ENCODE peak calls at places on chromosome 22, in eight cellular contexts. One of them, this sample, is unnamed.

GRCh38 chr22:40507491-40507890 is 129.0 kb downstream of the MRTFA start:
- DNase-seq in A673: no peak
- DNase-seq in naive thymus-derived CD8-positive, alpha-beta T cell: no peak
- DNase-seq in stimulated activated CD4-positive, alpha-beta T cell treated with anti-CD3 and anti-CD28 coated beads, Interleukin-15, amount 100 ng/mL, for 24 hours: no peak
- DNase-seq in ACHN: no peak
- DNase-seq in NCI-H2029 treated with DMSO at 0.1 percent for 48 hours: no peak
- DNase-seq in ELR: no peak
- DNase-seq in foreskin fibroblast: no peak
- DNase-seq in this sample: no peak

GRCh38 chr22:25896098-25896497 is 154.1 kb downstream of the MYO18B start:
- DNase-seq in A673: no peak
- DNase-seq in naive thymus-derived CD8-positive, alpha-beta T cell: no peak
- DNase-seq in stimulated activated CD4-positive, alpha-beta T cell treated with anti-CD3 and anti-CD28 coated beads, Interleukin-15, amount 100 ng/mL, for 24 hours: no peak
- DNase-seq in ACHN: no peak
- DNase-seq in NCI-H2029 treated with DMSO at 0.1 percent for 48 hours: no peak
- DNase-seq in ELR: peak
- DNase-seq in foreskin fibroblast: no peak
- DNase-seq in this sample: no peak

GRCh38 chr22:50329236-50329635 is 2.4 kb upstream of the DENND6B start:
- DNase-seq in A673: no peak
- DNase-seq in naive thymus-derived CD8-positive, alpha-beta T cell: no peak
- DNase-seq in stimulated activated CD4-positive, alpha-beta T cell treated with anti-CD3 and anti-CD28 coated beads, Interleukin-15, amount 100 ng/mL, for 24 hours: peak
- DNase-seq in ACHN: no peak
- DNase-seq in NCI-H2029 treated with DMSO at 0.1 percent for 48 hours: no peak
- DNase-seq in ELR: peak
- DNase-seq in foreskin fibroblast: peak
- DNase-seq in this sample: peak

GRCh38 chr22:21816787-21817496 is 50.5 kb downstream of the MAPK1 start:
- DNase-seq in A673: peak
- DNase-seq in naive thymus-derived CD8-positive, alpha-beta T cell: peak
- DNase-seq in stimulated activated CD4-positive, alpha-beta T cell treated with anti-CD3 and anti-CD28 coated beads, Interleukin-15, amount 100 ng/mL, for 24 hours: peak
- DNase-seq in ACHN: peak
- DNase-seq in NCI-H2029 treated with DMSO at 0.1 percent for 48 hours: no peak
- DNase-seq in ELR: peak
- DNase-seq in foreskin fibroblast: peak
- DNase-seq in this sample: peak

GRCh38 chr22:27452916-27453315 is 348.6 kb downstream of the MN1 start:
- DNase-seq in A673: no peak
- DNase-seq in naive thymus-derived CD8-positive, alpha-beta T cell: no peak
- DNase-seq in stimulated activated CD4-positive, alpha-beta T cell treated with anti-CD3 and anti-CD28 coated beads, Interleukin-15, amount 100 ng/mL, for 24 hours: no peak
- DNase-seq in ACHN: no peak
- DNase-seq in NCI-H2029 treated with DMSO at 0.1 percent for 48 hours: no peak
- DNase-seq in ELR: no peak
- DNase-seq in foreskin fibroblast: no peak
- DNase-seq in this sample: no peak

GRCh38 chr22:45442120-45442519 is 28.6 kb downstream of the RIBC2 start:
- DNase-seq in A673: no peak
- DNase-seq in naive thymus-derived CD8-positive, alpha-beta T cell: no peak
- DNase-seq in stimulated activated CD4-positive, alpha-beta T cell treated with anti-CD3 and anti-CD28 coated beads, Interleukin-15, amount 100 ng/mL, for 24 hours: no peak
- DNase-seq in ACHN: no peak
- DNase-seq in NCI-H2029 treated with DMSO at 0.1 percent for 48 hours: no peak
- DNase-seq in ELR: no peak
- DNase-seq in foreskin fibroblast: no peak
- DNase-seq in this sample: no peak

GRCh38 chr22:24108073-24108472 is 73.2 kb upstream of the SUSD2 start:
- DNase-seq in A673: no peak
- DNase-seq in naive thymus-derived CD8-positive, alpha-beta T cell: no peak
- DNase-seq in stimulated activated CD4-positive, alpha-beta T cell treated with anti-CD3 and anti-CD28 coated beads, Interleukin-15, amount 100 ng/mL, for 24 hours: no peak
- DNase-seq in ACHN: no peak
- DNase-seq in NCI-H2029 treated with DMSO at 0.1 percent for 48 hours: no peak
- DNase-seq in ELR: no peak
- DNase-seq in foreskin fibroblast: no peak
- DNase-seq in this sample: no peak

GRCh38 chr22:37254867-37255233 is 10.8 kb upstream of the RAC2 start:
- DNase-seq in A673: no peak
- DNase-seq in naive thymus-derived CD8-positive, alpha-beta T cell: no peak
- DNase-seq in stimulated activated CD4-positive, alpha-beta T cell treated with anti-CD3 and anti-CD28 coated beads, Interleukin-15, amount 100 ng/mL, for 24 hours: no peak
- DNase-seq in ACHN: no peak
- DNase-seq in NCI-H2029 treated with DMSO at 0.1 percent for 48 hours: no peak
- DNase-seq in ELR: peak
- DNase-seq in foreskin fibroblast: no peak
- DNase-seq in this sample: no peak

GRCh38 chr22:23553922-23554870 is 25.9 kb downstream of the IGLL1 start:
- DNase-seq in A673: no peak
- DNase-seq in naive thymus-derived CD8-positive, alpha-beta T cell: no peak
- DNase-seq in stimulated activated CD4-positive, alpha-beta T cell treated with anti-CD3 and anti-CD28 coated beads, Interleukin-15, amount 100 ng/mL, for 24 hours: no peak
- DNase-seq in ACHN: no peak
- DNase-seq in NCI-H2029 treated with DMSO at 0.1 percent for 48 hours: no peak
- DNase-seq in ELR: no peak
- DNase-seq in foreskin fibroblast: no peak
- DNase-seq in this sample: no peak

GRCh38 chr22:38623357-38623756 is 32.8 kb downstream of the FAM227A start:
- DNase-seq in A673: no peak
- DNase-seq in naive thymus-derived CD8-positive, alpha-beta T cell: no peak
- DNase-seq in stimulated activated CD4-positive, alpha-beta T cell treated with anti-CD3 and anti-CD28 coated beads, Interleukin-15, amount 100 ng/mL, for 24 hours: no peak
- DNase-seq in ACHN: peak
- DNase-seq in NCI-H2029 treated with DMSO at 0.1 percent for 48 hours: no peak
- DNase-seq in ELR: peak
- DNase-seq in foreskin fibroblast: no peak
- DNase-seq in this sample: no peak

GRCh38 chr22:44994399-44995281 is 15.2 kb downstream of the PHF21B start:
- DNase-seq in A673: no peak
- DNase-seq in naive thymus-derived CD8-positive, alpha-beta T cell: no peak
- DNase-seq in stimulated activated CD4-positive, alpha-beta T cell treated with anti-CD3 and anti-CD28 coated beads, Interleukin-15, amount 100 ng/mL, for 24 hours: no peak
- DNase-seq in ACHN: no peak
- DNase-seq in NCI-H2029 treated with DMSO at 0.1 percent for 48 hours: no peak
- DNase-seq in ELR: no peak
- DNase-seq in foreskin fibroblast: no peak
- DNase-seq in this sample: no peak

GRCh38 chr22:40533712-40534378 is 102.7 kb downstream of the MRTFA start:
- DNase-seq in A673: peak
- DNase-seq in naive thymus-derived CD8-positive, alpha-beta T cell: peak
- DNase-seq in stimulated activated CD4-positive, alpha-beta T cell treated with anti-CD3 and anti-CD28 coated beads, Interleukin-15, amount 100 ng/mL, for 24 hours: peak
- DNase-seq in ACHN: peak
- DNase-seq in NCI-H2029 treated with DMSO at 0.1 percent for 48 hours: no peak
- DNase-seq in ELR: peak
- DNase-seq in foreskin fibroblast: peak
- DNase-seq in this sample: peak

GRCh38 chr22:23376256-23376655 is 195.9 kb downstream of the BCR start:
- DNase-seq in A673: peak
- DNase-seq in naive thymus-derived CD8-positive, alpha-beta T cell: no peak
- DNase-seq in stimulated activated CD4-positive, alpha-beta T cell treated with anti-CD3 and anti-CD28 coated beads, Interleukin-15, amount 100 ng/mL, for 24 hours: peak
- DNase-seq in ACHN: no peak
- DNase-seq in NCI-H2029 treated with DMSO at 0.1 percent for 48 hours: no peak
- DNase-seq in ELR: peak
- DNase-seq in foreskin fibroblast: no peak
- DNase-seq in this sample: no peak

GRCh38 chr22:19942071-19942885 is 660 bp upstream of the TXNRD2 start:
- DNase-seq in A673: peak
- DNase-seq in naive thymus-derived CD8-positive, alpha-beta T cell: no peak
- DNase-seq in stimulated activated CD4-positive, alpha-beta T cell treated with anti-CD3 and anti-CD28 coated beads, Interleukin-15, amount 100 ng/mL, for 24 hours: peak
- DNase-seq in ACHN: peak
- DNase-seq in NCI-H2029 treated with DMSO at 0.1 percent for 48 hours: no peak
- DNase-seq in ELR: peak
- DNase-seq in foreskin fibroblast: peak
- DNase-seq in this sample: peak

GRCh38 chr22:20991252-20992055 is 9.4 kb downstream of the LZTR1 start:
- DNase-seq in A673: no peak
- DNase-seq in naive thymus-derived CD8-positive, alpha-beta T cell: no peak
- DNase-seq in stimulated activated CD4-positive, alpha-beta T cell treated with anti-CD3 and anti-CD28 coated beads, Interleukin-15, amount 100 ng/mL, for 24 hours: no peak
- DNase-seq in ACHN: no peak
- DNase-seq in NCI-H2029 treated with DMSO at 0.1 percent for 48 hours: no peak
- DNase-seq in ELR: no peak
- DNase-seq in foreskin fibroblast: no peak
- DNase-seq in this sample: no peak

GRCh38 chr22:39496131-39496838 is 5.8 kb upstream of the MIEF1 start:
- DNase-seq in A673: peak
- DNase-seq in naive thymus-derived CD8-positive, alpha-beta T cell: peak
- DNase-seq in stimulated activated CD4-positive, alpha-beta T cell treated with anti-CD3 and anti-CD28 coated beads, Interleukin-15, amount 100 ng/mL, for 24 hours: peak
- DNase-seq in ACHN: peak
- DNase-seq in NCI-H2029 treated with DMSO at 0.1 percent for 48 hours: no peak
- DNase-seq in ELR: peak
- DNase-seq in foreskin fibroblast: peak
- DNase-seq in this sample: peak

GRCh38 chr22:34798605-34799004 is 267.4 kb upstream of the ISX start:
- DNase-seq in A673: no peak
- DNase-seq in naive thymus-derived CD8-positive, alpha-beta T cell: no peak
- DNase-seq in stimulated activated CD4-positive, alpha-beta T cell treated with anti-CD3 and anti-CD28 coated beads, Interleukin-15, amount 100 ng/mL, for 24 hours: no peak
- DNase-seq in ACHN: no peak
- DNase-seq in NCI-H2029 treated with DMSO at 0.1 percent for 48 hours: no peak
- DNase-seq in ELR: no peak
- DNase-seq in foreskin fibroblast: no peak
- DNase-seq in this sample: no peak

GRCh38 chr22:44622147-44622427 is 79.9 kb upstream of the PRR5 start:
- DNase-seq in A673: no peak
- DNase-seq in naive thymus-derived CD8-positive, alpha-beta T cell: no peak
- DNase-seq in stimulated activated CD4-positive, alpha-beta T cell treated with anti-CD3 and anti-CD28 coated beads, Interleukin-15, amount 100 ng/mL, for 24 hours: peak
- DNase-seq in ACHN: no peak
- DNase-seq in NCI-H2029 treated with DMSO at 0.1 percent for 48 hours: no peak
- DNase-seq in ELR: no peak
- DNase-seq in foreskin fibroblast: no peak
- DNase-seq in this sample: no peak

GRCh38 chr22:23240639-23241389 is 60.5 kb downstream of the BCR start:
- DNase-seq in A673: peak
- DNase-seq in naive thymus-derived CD8-positive, alpha-beta T cell: no peak
- DNase-seq in stimulated activated CD4-positive, alpha-beta T cell treated with anti-CD3 and anti-CD28 coated beads, Interleukin-15, amount 100 ng/mL, for 24 hours: peak
- DNase-seq in ACHN: peak
- DNase-seq in NCI-H2029 treated with DMSO at 0.1 percent for 48 hours: no peak
- DNase-seq in ELR: peak
- DNase-seq in foreskin fibroblast: no peak
- DNase-seq in this sample: no peak

GRCh38 chr22:19779685-19780268 is 19.2 kb downstream of the TBX1 start:
- DNase-seq in A673: no peak
- DNase-seq in naive thymus-derived CD8-positive, alpha-beta T cell: no peak
- DNase-seq in stimulated activated CD4-positive, alpha-beta T cell treated with anti-CD3 and anti-CD28 coated beads, Interleukin-15, amount 100 ng/mL, for 24 hours: no peak
- DNase-seq in ACHN: no peak
- DNase-seq in NCI-H2029 treated with DMSO at 0.1 percent for 48 hours: no peak
- DNase-seq in ELR: no peak
- DNase-seq in foreskin fibroblast: no peak
- DNase-seq in this sample: no peak

GRCh38 chr22:22576244-22576988 is 17.4 kb upstream of the PRAME start:
- DNase-seq in A673: peak
- DNase-seq in naive thymus-derived CD8-positive, alpha-beta T cell: peak
- DNase-seq in stimulated activated CD4-positive, alpha-beta T cell treated with anti-CD3 and anti-CD28 coated beads, Interleukin-15, amount 100 ng/mL, for 24 hours: peak
- DNase-seq in ACHN: peak
- DNase-seq in NCI-H2029 treated with DMSO at 0.1 percent for 48 hours: no peak
- DNase-seq in ELR: peak
- DNase-seq in foreskin fibroblast: peak
- DNase-seq in this sample: peak

GRCh38 chr22:39297490-39298193 is 21.8 kb downstream of the RPL3 start:
- DNase-seq in A673: no peak
- DNase-seq in naive thymus-derived CD8-positive, alpha-beta T cell: no peak
- DNase-seq in stimulated activated CD4-positive, alpha-beta T cell treated with anti-CD3 and anti-CD28 coated beads, Interleukin-15, amount 100 ng/mL, for 24 hours: no peak
- DNase-seq in ACHN: no peak
- DNase-seq in NCI-H2029 treated with DMSO at 0.1 percent for 48 hours: peak
- DNase-seq in ELR: no peak
- DNase-seq in foreskin fibroblast: no peak
- DNase-seq in this sample: no peak

GRCh38 chr22:49992921-49993648 is 19.5 kb downstream of the IL17REL start:
- DNase-seq in A673: peak
- DNase-seq in naive thymus-derived CD8-positive, alpha-beta T cell: peak
- DNase-seq in stimulated activated CD4-positive, alpha-beta T cell treated with anti-CD3 and anti-CD28 coated beads, Interleukin-15, amount 100 ng/mL, for 24 hours: peak
- DNase-seq in ACHN: peak
- DNase-seq in NCI-H2029 treated with DMSO at 0.1 percent for 48 hours: no peak
- DNase-seq in ELR: peak
- DNase-seq in foreskin fibroblast: no peak
- DNase-seq in this sample: peak

GRCh38 chr22:28801845-28802594 is 1.7 kb upstream of the XBP1 start:
- DNase-seq in A673: no peak
- DNase-seq in naive thymus-derived CD8-positive, alpha-beta T cell: no peak
- DNase-seq in stimulated activated CD4-positive, alpha-beta T cell treated with anti-CD3 and anti-CD28 coated beads, Interleukin-15, amount 100 ng/mL, for 24 hours: no peak
- DNase-seq in ACHN: no peak
- DNase-seq in NCI-H2029 treated with DMSO at 0.1 percent for 48 hours: no peak
- DNase-seq in ELR: no peak
- DNase-seq in foreskin fibroblast: no peak
- DNase-seq in this sample: no peak

GRCh38 chr22:50314455-50315288 is 7.2 kb upstream of the PLXNB2 start:
- DNase-seq in A673: no peak
- DNase-seq in naive thymus-derived CD8-positive, alpha-beta T cell: peak
- DNase-seq in stimulated activated CD4-positive, alpha-beta T cell treated with anti-CD3 and anti-CD28 coated beads, Interleukin-15, amount 100 ng/mL, for 24 hours: peak
- DNase-seq in ACHN: no peak
- DNase-seq in NCI-H2029 treated with DMSO at 0.1 percent for 48 hours: no peak
- DNase-seq in ELR: no peak
- DNase-seq in foreskin fibroblast: no peak
- DNase-seq in this sample: no peak

GRCh38 chr22:30635273-30636225 is at the start of gene SLC35E4:
- DNase-seq in A673: peak
- DNase-seq in naive thymus-derived CD8-positive, alpha-beta T cell: peak
- DNase-seq in stimulated activated CD4-positive, alpha-beta T cell treated with anti-CD3 and anti-CD28 coated beads, Interleukin-15, amount 100 ng/mL, for 24 hours: peak
- DNase-seq in ACHN: peak
- DNase-seq in NCI-H2029 treated with DMSO at 0.1 percent for 48 hours: peak
- DNase-seq in ELR: peak
- DNase-seq in foreskin fibroblast: peak
- DNase-seq in this sample: peak

GRCh38 chr22:37675930-37676571 is 615 bp downstream of the LGALS1 start:
- DNase-seq in A673: no peak
- DNase-seq in naive thymus-derived CD8-positive, alpha-beta T cell: no peak
- DNase-seq in stimulated activated CD4-positive, alpha-beta T cell treated with anti-CD3 and anti-CD28 coated beads, Interleukin-15, amount 100 ng/mL, for 24 hours: peak
- DNase-seq in ACHN: peak
- DNase-seq in NCI-H2029 treated with DMSO at 0.1 percent for 48 hours: no peak
- DNase-seq in ELR: peak
- DNase-seq in foreskin fibroblast: no peak
- DNase-seq in this sample: peak

GRCh38 chr22:35037089-35037488 is 28.9 kb upstream of the ISX start:
- DNase-seq in A673: peak
- DNase-seq in naive thymus-derived CD8-positive, alpha-beta T cell: no peak
- DNase-seq in stimulated activated CD4-positive, alpha-beta T cell treated with anti-CD3 and anti-CD28 coated beads, Interleukin-15, amount 100 ng/mL, for 24 hours: no peak
- DNase-seq in ACHN: no peak
- DNase-seq in NCI-H2029 treated with DMSO at 0.1 percent for 48 hours: no peak
- DNase-seq in ELR: no peak
- DNase-seq in foreskin fibroblast: no peak
- DNase-seq in this sample: no peak

GRCh38 chr22:25987948-25988347 is 181.3 kb upstream of the SEZ6L start:
- DNase-seq in A673: peak
- DNase-seq in naive thymus-derived CD8-positive, alpha-beta T cell: no peak
- DNase-seq in stimulated activated CD4-positive, alpha-beta T cell treated with anti-CD3 and anti-CD28 coated beads, Interleukin-15, amount 100 ng/mL, for 24 hours: no peak
- DNase-seq in ACHN: no peak
- DNase-seq in NCI-H2029 treated with DMSO at 0.1 percent for 48 hours: no peak
- DNase-seq in ELR: no peak
- DNase-seq in foreskin fibroblast: no peak
- DNase-seq in this sample: no peak

GRCh38 chr22:24894998-24895397 is 51.5 kb downstream of the LHFPL7 start:
- DNase-seq in A673: peak
- DNase-seq in naive thymus-derived CD8-positive, alpha-beta T cell: no peak
- DNase-seq in stimulated activated CD4-positive, alpha-beta T cell treated with anti-CD3 and anti-CD28 coated beads, Interleukin-15, amount 100 ng/mL, for 24 hours: no peak
- DNase-seq in ACHN: peak
- DNase-seq in NCI-H2029 treated with DMSO at 0.1 percent for 48 hours: peak
- DNase-seq in ELR: peak
- DNase-seq in foreskin fibroblast: peak
- DNase-seq in this sample: peak

GRCh38 chr22:40324468-40325305 is 21.6 kb upstream of the ADSL start:
- DNase-seq in A673: no peak
- DNase-seq in naive thymus-derived CD8-positive, alpha-beta T cell: peak
- DNase-seq in stimulated activated CD4-positive, alpha-beta T cell treated with anti-CD3 and anti-CD28 coated beads, Interleukin-15, amount 100 ng/mL, for 24 hours: peak
- DNase-seq in ACHN: no peak
- DNase-seq in NCI-H2029 treated with DMSO at 0.1 percent for 48 hours: no peak
- DNase-seq in ELR: no peak
- DNase-seq in foreskin fibroblast: no peak
- DNase-seq in this sample: no peak

GRCh38 chr22:29353286-29353685 is 35.1 kb downstream of the AP1B1 start:
- DNase-seq in A673: no peak
- DNase-seq in naive thymus-derived CD8-positive, alpha-beta T cell: no peak
- DNase-seq in stimulated activated CD4-positive, alpha-beta T cell treated with anti-CD3 and anti-CD28 coated beads, Interleukin-15, amount 100 ng/mL, for 24 hours: no peak
- DNase-seq in ACHN: no peak
- DNase-seq in NCI-H2029 treated with DMSO at 0.1 percent for 48 hours: no peak
- DNase-seq in ELR: no peak
- DNase-seq in foreskin fibroblast: no peak
- DNase-seq in this sample: no peak

GRCh38 chr22:45163074-45163416 is 680 bp upstream of the NUP50 start:
- DNase-seq in A673: peak
- DNase-seq in naive thymus-derived CD8-positive, alpha-beta T cell: no peak
- DNase-seq in stimulated activated CD4-positive, alpha-beta T cell treated with anti-CD3 and anti-CD28 coated beads, Interleukin-15, amount 100 ng/mL, for 24 hours: peak
- DNase-seq in ACHN: peak
- DNase-seq in NCI-H2029 treated with DMSO at 0.1 percent for 48 hours: no peak
- DNase-seq in ELR: peak
- DNase-seq in foreskin fibroblast: no peak
- DNase-seq in this sample: peak

GRCh38 chr22:46148885-46149492 is 1.3 kb upstream of the PPARA start:
- DNase-seq in A673: no peak
- DNase-seq in naive thymus-derived CD8-positive, alpha-beta T cell: no peak
- DNase-seq in stimulated activated CD4-positive, alpha-beta T cell treated with anti-CD3 and anti-CD28 coated beads, Interleukin-15, amount 100 ng/mL, for 24 hours: no peak
- DNase-seq in ACHN: no peak
- DNase-seq in NCI-H2029 treated with DMSO at 0.1 percent for 48 hours: no peak
- DNase-seq in ELR: no peak
- DNase-seq in foreskin fibroblast: no peak
- DNase-seq in this sample: no peak